ENCODE peak calls at places on chromosomes 12 and 14, in ten cellular contexts. L is uterus; A is fibroblast of lung; R is fibroblast of mammary gland; D is NAMALWA; S is sigmoid colon; M is stimulated activated CD8-positive, alpha-beta memory T cell treated with anti-CD3 and anti-CD28 coated beads, Interleukin-15, amount 100 ng/mL, for 24 hours; F is nucleus accumbens; P is T-helper 22 cell; Z is heart right ventricle. C is an unnamed sample.

GRCh38 chr14:55356913-55357312 is 54.7 kb downstream of the ATG14 start:
- DNase-seq in L (no peak), A (no peak), R (no peak), D (no peak), S (no peak), M (no peak), F (no peak), P (no peak), Z (no peak), C (no peak)

GRCh38 chr14:33996450-33996849 is 45.6 kb upstream of the EGLN3 start:
- DNase-seq in L (no peak), A (no peak), R (no peak), D (no peak), S (no peak), M (no peak), F (no peak), P (no peak), Z (no peak), C (no peak)

GRCh38 chr12:78271546-78271945 is 440.9 kb downstream of the NAV3 start:
- DNase-seq in L (no peak), A (peak; percentile 79), R (peak; percentile 62), D (no peak), S (no peak), M (no peak), F (no peak), P (no peak), Z (no peak), C (no peak)

GRCh38 chr12:130873106-130873795 is 1.4 kb downstream of the RAN start:
- DNase-seq in L (no peak), A (no peak), R (peak; percentile 12), D (no peak), S (no peak), M (no peak), F (no peak), P (no peak), Z (no peak), C (no peak)

GRCh38 chr12:122040579-122041386 is 19.1 kb downstream of the BCL7A start:
- DNase-seq in L (no peak), A (no peak), R (no peak), D (no peak), S (no peak), M (no peak), F (no peak), P (no peak), Z (no peak), C (no peak)

GRCh38 chr14:73888460-73888725 is 1.7 kb downstream of the ZNF410 start:
- DNase-seq in L (no peak), A (no peak), R (peak; percentile 43), D (no peak), S (no peak), M (no peak), F (no peak), P (no peak), Z (no peak), C (no peak)

GRCh38 chr14:87805315-87805723 is 187.7 kb downstream of the GALC start:
- DNase-seq in L (no peak), A (no peak), R (peak; percentile 60), D (peak; percentile 63), S (no peak), M (peak; percentile 25), F (no peak), P (no peak), Z (peak; percentile 25), C (no peak)

GRCh38 chr12:42916143-42916542 is 326.6 kb upstream of the PRICKLE1 start:
- DNase-seq in L (no peak), A (no peak), R (no peak), D (no peak), S (no peak), M (no peak), F (no peak), P (no peak), Z (no peak), C (no peak)

GRCh38 chr12:206746-207440 is 7.1 kb downstream of the SLC6A12 start:
- DNase-seq in L (no peak), A (no peak), R (no peak), D (no peak), S (no peak), M (no peak), F (no peak), P (no peak), Z (no peak), C (peak; percentile 70)

GRCh38 chr12:32753605-32754004 is 2.1 kb downstream of the YARS2 start:
- DNase-seq in L (no peak), A (no peak), R (no peak), D (no peak), S (no peak), M (no peak), F (no peak), P (no peak), Z (no peak), C (no peak)

GRCh38 chr14:64439141-64439540 is 26.2 kb upstream of the AKAP5 start:
- DNase-seq in L (no peak), A (no peak), R (no peak), D (no peak), S (no peak), M (no peak), F (peak; percentile 38), P (no peak), Z (no peak), C (no peak)

GRCh38 chr12:104177663-104178501 is 37.7 kb upstream of the TXNRD1 start:
- DNase-seq in L (peak; percentile 96), A (peak; percentile 99), R (peak; percentile 99), D (no peak), S (peak; percentile 97), M (no peak), F (no peak), P (no peak), Z (peak; percentile 67), C (no peak)

C was measured in chondrocyte.